ENCODE peak calls at places on chromosomes 1 and 21, in seven cellular contexts. O is transverse colon, C is stomach, J is sigmoid colon, L is tibial nerve, U is HepG2, F is K562. V is an unnamed sample.

GRCh38 chr1:43054961-43055360 is 96.3 kb upstream of the SLC2A1 start:
- DNase-seq in O (no peak), J (no peak), F (no peak), U (no peak), C (no peak), L (no peak), V (no peak)

GRCh38 chr1:79322511-79323027 is 316.0 kb upstream of the ADGRL4 start:
- DNase-seq in J (no peak), O (no peak), F (no peak), L (no peak), U (no peak), C (no peak), V (no peak)

GRCh38 chr1:110872745-110873435 is at the start of gene CD53:
- DNase-seq in J (no peak), F (peak), U (no peak), O (peak), C (no peak), L (no peak), V (no peak)

GRCh38 chr1:111747947-111748346 is 7.8 kb upstream of the DDX20 start:
- DNase-seq in O (no peak), U (no peak), F (no peak), J (no peak), C (no peak), L (no peak), V (no peak)

GRCh38 chr1:115791816-115792215 is 23.3 kb upstream of the CASQ2 start:
- DNase-seq in J (no peak), F (no peak), L (no peak), O (no peak), U (no peak), C (no peak), V (no peak)

GRCh38 chr1:35768350-35769187 is 1.2 kb downstream of the CLSPN start:
- DNase-seq in O (no peak), J (no peak), C (no peak), L (no peak), U (no peak), F (peak), V (no peak)

GRCh38 chr1:67264899-67265298 is 42.8 kb upstream of the IL12RB2 start:
- DNase-seq in L (no peak), F (no peak), J (no peak), O (no peak), U (no peak), C (no peak), V (no peak)

GRCh38 chr1:194044892-194045291 is 858.5 kb upstream of the B3GALT2 start:
- DNase-seq in O (no peak), U (no peak), F (no peak), J (no peak), L (no peak), C (no peak), V (no peak)

GRCh38 chr1:45266151-45266801 is 59.9 kb upstream of the ZSWIM5 start:
- DNase-seq in J (peak), F (peak), U (peak), L (peak), O (peak), C (peak), V (no peak)

GRCh38 chr1:225428066-225428878 is 434 bp upstream of the LBR start:
- DNase-seq in U (peak), L (peak), F (peak), C (peak), O (peak), J (peak), V (peak)

GRCh38 chr1:24294757-24295371 is 24.3 kb upstream of the GRHL3 start:
- DNase-seq in C (peak), L (peak), J (peak), F (no peak), O (peak), U (no peak), V (peak)

GRCh38 chr1:110555807-110556470 is 37.0 kb upstream of the KCNA10 start:
- DNase-seq in C (no peak), J (no peak), L (peak), O (no peak), U (no peak), F (no peak), V (no peak)

GRCh38 chr1:240258910-240259309 is 167.2 kb downstream of the FMN2 start:
- DNase-seq in J (no peak), O (no peak), F (no peak), L (no peak), C (no peak), U (no peak), V (no peak)

GRCh38 chr21:33362044-33362555 is 37.3 kb downstream of the IFNAR1 start:
- DNase-seq in U (no peak), C (peak), F (peak), L (no peak), O (peak), J (no peak), V (no peak)

GRCh38 chr1:8676813-8677212 is 140.6 kb downstream of the RERE start:
- DNase-seq in J (no peak), F (no peak), L (no peak), C (no peak), U (no peak), O (no peak), V (no peak)

GRCh38 chr1:6241887-6242740 is 1.9 kb upstream of the HES3 start:
- DNase-seq in F (no peak), J (no peak), L (no peak), C (no peak), O (no peak), U (no peak), V (no peak)

GRCh38 chr1:22142315-22143064 is 407 bp downstream of the WNT4 start:
- DNase-seq in L (no peak), F (peak), O (peak), U (no peak), C (peak), J (no peak), V (no peak)

GRCh38 chr1:242402956-242403355 is 121.5 kb downstream of the PLD5 start:
- DNase-seq in O (no peak), C (no peak), U (no peak), J (no peak), F (no peak), L (no peak), V (no peak)

GRCh38 chr1:2146836-2147517 is 47.6 kb downstream of the FAAP20 start:
- DNase-seq in L (no peak), U (no peak), J (no peak), O (no peak), F (no peak), C (no peak), V (no peak)

GRCh38 chr21:40053007-40053406 is 185.8 kb downstream of the PCP4 start:
- DNase-seq in F (no peak), L (peak), C (no peak), O (peak), U (no peak), J (peak), V (no peak)

GRCh38 chr21:26587621-26588260 is 14.7 kb upstream of the CYYR1 start:
- DNase-seq in U (no peak), J (no peak), L (no peak), C (no peak), F (no peak), O (no peak), V (no peak)
- TF ChIP-seq EP300 in U (no peak), J (no peak), L (no peak), C (no peak), F (no peak), O (no peak), V (no peak)

DNA sequence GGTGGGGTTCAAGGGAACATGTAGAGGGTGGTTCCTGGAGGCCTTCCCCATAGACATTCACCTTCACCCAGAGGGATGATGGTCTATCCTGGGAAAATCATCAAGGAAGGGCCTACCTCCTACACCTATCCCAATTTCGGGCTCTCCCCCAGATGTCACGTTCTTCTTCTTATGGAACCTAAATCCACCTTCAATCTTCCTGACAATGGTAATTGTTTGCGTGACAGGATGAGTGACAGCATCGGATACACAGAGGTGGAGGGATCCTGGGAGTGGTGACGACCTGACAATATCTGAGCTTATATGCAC is 3.8 kb downstream of the ETNK2 start:
- DNase-seq in F (no peak), U (no peak), J (no peak), C (no peak), O (no peak), L (no peak), V (no peak)
- TF ChIP-seq EP300 in F (no peak), U (no peak), J (no peak), C (no peak), O (no peak), L (no peak), V (no peak)

DNA sequence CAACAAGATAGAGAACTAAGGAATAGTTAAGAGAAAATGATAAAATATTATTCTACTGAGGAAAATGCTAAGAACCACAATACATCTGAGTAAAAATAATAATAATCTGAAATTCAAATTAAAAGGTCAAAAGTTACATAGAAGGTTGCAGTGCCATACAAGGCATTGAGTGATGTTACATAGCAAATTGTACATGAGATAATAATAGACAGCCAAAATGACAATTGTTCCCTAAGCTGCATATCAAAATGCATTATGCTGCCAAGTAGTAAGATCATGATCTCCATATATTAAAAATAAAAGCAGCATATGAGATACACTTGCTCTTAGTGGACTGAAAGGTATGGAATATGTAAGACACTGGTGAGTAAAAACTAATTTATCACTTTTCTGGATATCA is 547.7 kb downstream of the KCNT2 start:
- DNase-seq in O (no peak), L (no peak), C (no peak), F (no peak), U (no peak), J (no peak), V (no peak)
- TF ChIP-seq EP300 in O (no peak), L (no peak), C (no peak), F (no peak), U (no peak), J (no peak), V (no peak)

GRCh38 chr1:178931843-178932551 is 61.1 kb upstream of the ANGPTL1 start:
- DNase-seq in C (no peak), L (peak), F (no peak), J (peak), O (peak), U (no peak), V (peak)
- TF ChIP-seq EP300 in C (peak), L (peak), F (no peak), J (peak), O (peak), U (no peak), V (peak)

DNA sequence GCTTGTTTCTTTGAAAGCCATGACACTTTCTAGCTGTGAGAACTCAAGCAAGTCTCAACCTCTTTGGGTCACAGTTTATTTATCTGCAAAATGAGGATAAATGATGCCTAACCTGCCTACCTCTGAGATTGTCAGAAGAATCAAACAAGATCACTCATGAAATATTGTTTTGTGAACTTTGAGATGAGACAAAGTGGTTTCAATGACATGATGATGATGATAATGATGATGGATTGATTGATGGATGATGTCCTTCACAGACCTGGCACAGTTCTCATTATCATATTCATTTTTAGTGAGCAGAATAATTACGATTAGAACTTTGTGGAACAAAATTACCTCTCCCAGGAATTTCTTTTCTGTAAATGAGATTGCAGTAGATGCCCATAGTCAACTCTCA is 129.2 kb downstream of the HHIPL2 start:
- DNase-seq in J (no peak), F (no peak), L (no peak), C (no peak), O (no peak), U (no peak), V (no peak)
- TF ChIP-seq EP300 in J (no peak), F (no peak), L (no peak), C (no peak), O (no peak), U (no peak), V (no peak)

GRCh38 chr1:219790834-219791615 is 137.3 kb downstream of the SLC30A10 start:
- DNase-seq in J (no peak), F (no peak), C (no peak), L (no peak), O (no peak), U (no peak), V (no peak)

GRCh38 chr1:219788700-219789099 is 139.7 kb downstream of the SLC30A10 start:
- DNase-seq in F (no peak), L (no peak), J (no peak), U (no peak), C (no peak), O (no peak), V (no peak)

GRCh38 chr1:219791766-219792165 is 136.6 kb downstream of the SLC30A10 start:
- DNase-seq in J (no peak), F (no peak), O (no peak), L (no peak), C (no peak), U (no peak), V (no peak)

GRCh38 chr1:219794085-219794743 is 134.1 kb downstream of the SLC30A10 start:
- DNase-seq in U (no peak), F (no peak), O (no peak), J (no peak), C (no peak), L (no peak), V (no peak)

DNA sequence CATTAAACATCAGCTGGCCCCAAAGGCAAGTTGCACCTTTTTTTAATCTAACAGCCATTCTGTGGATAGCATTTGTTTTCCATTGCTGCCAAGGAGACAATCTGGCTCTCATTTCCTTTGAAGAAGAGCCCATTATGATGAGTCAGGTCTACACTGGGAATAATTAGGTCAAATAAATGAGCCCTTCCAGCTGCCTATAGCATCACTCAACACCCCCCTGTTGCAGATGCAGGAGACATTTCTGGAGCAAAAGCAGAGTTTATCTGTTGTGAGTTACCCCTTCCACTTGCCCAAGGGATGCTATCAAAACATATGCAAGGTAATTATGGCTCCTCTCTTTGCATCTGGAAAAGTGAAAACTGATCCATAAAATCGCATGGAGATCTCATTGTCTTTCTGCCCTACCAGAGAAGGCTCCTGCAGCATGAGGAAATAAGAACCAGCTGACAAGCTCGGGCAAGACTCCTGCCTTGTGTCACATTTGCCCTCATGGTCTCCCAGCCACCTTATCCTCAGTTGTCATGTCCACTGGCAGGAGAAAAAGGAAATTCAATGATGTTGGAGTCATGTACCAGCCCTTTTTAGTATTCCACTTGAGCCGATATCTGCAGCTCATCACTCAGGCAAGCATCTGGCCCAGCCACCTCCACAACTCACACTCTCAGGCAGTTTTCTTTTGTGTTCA is 135.9 kb downstream of the SLC30A10 start:
- DNase-seq in F (no peak), L (no peak), U (no peak), J (no peak), C (no peak), O (no peak), V (no peak)
- TF ChIP-seq EP300 in F (no peak), L (no peak), U (no peak), J (no peak), C (no peak), O (no peak), V (no peak)

GRCh38 chr21:46491553-46491952 is 32.9 kb downstream of the DIP2A start:
- DNase-seq in U (no peak), F (no peak), O (no peak), L (no peak), C (no peak), J (no peak), V (no peak)
- TF ChIP-seq EP300 in U (no peak), F (no peak), O (no peak), L (no peak), C (no peak), J (no peak), V (no peak)

DNA sequence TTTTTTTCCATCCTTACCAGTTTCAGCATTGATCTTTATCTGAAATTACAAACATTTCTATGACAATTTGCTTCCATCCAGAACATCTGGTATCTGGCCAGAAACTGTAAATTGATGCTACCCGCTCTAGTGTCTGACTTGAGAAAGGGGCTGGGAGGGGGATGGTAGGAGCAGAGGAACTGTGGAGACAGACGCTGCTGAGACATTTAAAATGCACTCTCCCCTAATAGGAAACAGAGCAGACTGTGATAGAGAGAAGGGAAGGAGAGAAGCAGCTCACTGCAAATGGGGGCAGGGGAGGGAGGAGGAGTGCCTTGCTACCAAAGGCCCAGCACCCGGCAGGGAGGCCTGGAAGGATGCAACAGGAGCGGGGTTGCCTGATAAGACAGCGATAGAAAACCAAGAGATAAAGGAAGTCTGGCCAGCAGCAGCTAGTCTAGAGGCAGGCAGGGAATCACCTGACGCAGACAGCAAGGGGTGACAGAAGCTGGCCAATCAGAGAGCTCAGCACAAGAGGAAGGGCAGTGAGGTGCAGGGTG is 195.5 kb upstream of the NFIA start:
- DNase-seq in O (no peak), F (peak), C (no peak), J (no peak), L (no peak), U (no peak), V (no peak)
- TF ChIP-seq EP300 in O (no peak), F (no peak), C (no peak), J (no peak), L (no peak), U (no peak), V (no peak)

GRCh38 chr1:12477936-12478611 is 139.9 kb downstream of the DHRS3 start:
- DNase-seq in L (peak), U (peak), J (peak), C (peak), F (peak), O (peak), V (peak)
- TF ChIP-seq EP300 in L (peak), U (peak), J (peak), C (no peak), F (peak), O (no peak), V (no peak)

DNA sequence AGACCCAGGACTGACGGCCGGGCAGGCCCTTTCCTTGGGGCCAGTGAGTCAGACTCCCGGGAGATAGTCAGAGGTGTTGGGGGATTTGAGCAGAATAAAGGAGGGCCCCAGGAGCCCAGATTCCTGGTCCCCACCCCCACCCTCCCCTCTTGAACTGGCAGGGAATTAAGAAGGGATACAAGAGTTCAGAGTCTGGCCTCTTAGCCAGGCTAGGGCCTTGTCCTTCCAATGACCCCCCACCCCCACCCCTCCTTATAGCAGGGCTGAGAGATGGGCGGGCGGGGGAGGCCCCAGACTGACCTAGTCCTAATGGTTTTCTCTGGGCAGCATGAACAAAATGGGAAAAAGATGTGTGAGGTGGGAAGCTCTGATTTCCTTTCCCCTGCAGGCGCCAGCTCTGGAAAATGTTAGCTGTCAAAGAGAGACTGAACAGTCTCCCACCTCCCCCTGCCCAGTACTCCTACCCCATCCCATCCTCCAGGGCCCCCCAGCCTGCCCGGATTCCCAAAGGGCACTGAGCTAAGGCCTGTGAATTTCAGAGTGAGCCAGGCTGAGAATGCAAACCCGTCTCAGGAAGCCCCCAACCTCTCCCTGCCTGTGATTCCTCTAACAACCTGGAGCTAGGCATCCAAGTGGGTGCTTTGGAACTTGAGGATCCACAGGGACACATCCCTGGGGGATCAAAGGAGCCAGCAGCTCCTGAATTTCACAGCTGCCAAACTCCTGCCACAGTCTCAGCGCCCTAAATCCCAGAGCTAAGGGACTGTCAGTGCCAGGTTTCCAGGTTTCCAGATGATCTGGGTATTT is 5.8 kb upstream of the CRABP2 start:
- DNase-seq in C (no peak), J (no peak), U (no peak), O (no peak), F (no peak), L (no peak), V (no peak)
- TF ChIP-seq EP300 in C (no peak), J (no peak), U (no peak), O (no peak), F (no peak), L (no peak), V (no peak)